ENCODE peak calls at places on chromosomes 2 and 18, in seven cellular contexts. O, N, K, R, A, H and S are unnamed samples.

GRCh38 chr2:121810959-121811853 is 55.8 kb downstream of the TSN start:
- DNase-seq in A (peak), H (peak), K (peak), R (no peak), N (peak), O (peak), S (no peak)

GRCh38 chr2:97713296-97714083 is at the start of gene ZAP70:
- DNase-seq in A (no peak), O (no peak), R (peak), H (no peak), N (no peak), K (peak), S (peak)

GRCh38 chr2:213248637-213249036 is 35.6 kb upstream of the SPAG16 start:
- DNase-seq in A (no peak), N (no peak), K (no peak), O (no peak), H (no peak), R (no peak), S (no peak)

GRCh38 chr2:179932786-179933185 is 71.4 kb upstream of the ZNF385B start:
- DNase-seq in R (no peak), A (no peak), O (peak), N (no peak), H (no peak), K (no peak), S (no peak)

GRCh38 chr2:25250331-25251031 is 82.1 kb upstream of the POMC start:
- DNase-seq in R (no peak), K (peak), H (no peak), O (no peak), N (no peak), A (no peak), S (no peak)

GRCh38 chr2:239399404-239399999 is 1.3 kb downstream of the HDAC4 start:
- DNase-seq in R (no peak), H (peak), N (peak), K (peak), A (peak), O (no peak), S (peak)

GRCh38 chr18:615773-616172 is 19.0 kb downstream of the CLUL1 start:
- DNase-seq in H (no peak), K (no peak), N (no peak), O (no peak), A (no peak), R (no peak), S (no peak)

GRCh38 chr18:8559612-8560011 is 49.6 kb upstream of the RAB12 start:
- DNase-seq in R (no peak), K (no peak), A (no peak), O (no peak), H (no peak), N (no peak), S (no peak)

GRCh38 chr2:143553261-143553660 is 424.0 kb downstream of the ARHGAP15 start:
- DNase-seq in K (no peak), R (peak), O (no peak), A (no peak), N (no peak), H (no peak), S (no peak)

GRCh38 chr2:45902379-45902778 is 250.9 kb downstream of the PRKCE start:
- DNase-seq in R (no peak), O (no peak), H (no peak), K (no peak), A (no peak), N (no peak), S (no peak)

GRCh38 chr2:110678457-110679336 is 834 bp upstream of the BUB1 start:
- DNase-seq in A (peak), K (no peak), N (no peak), O (no peak), H (peak), R (no peak), S (peak)

GRCh38 chr2:222774941-222775340 is 85.9 kb upstream of the ACSL3 start:
- DNase-seq in N (no peak), H (no peak), A (no peak), R (no peak), K (peak), O (no peak), S (no peak)

GRCh38 chr2:159094173-159094737 is 125.8 kb downstream of the TANC1 start:
- DNase-seq in H (no peak), R (no peak), O (peak), A (peak), N (no peak), K (no peak), S (peak)

GRCh38 chr2:223465793-223466192 is 136.4 kb downstream of the SCG2 start:
- DNase-seq in R (no peak), A (peak), O (no peak), H (no peak), K (no peak), N (no peak), S (peak)

GRCh38 chr18:36374262-36374661 is 76.7 kb downstream of the FHOD3 start:
- DNase-seq in K (no peak), H (no peak), R (no peak), N (no peak), A (no peak), O (no peak), S (no peak)

GRCh38 chr18:55243852-55244251 is 284.6 kb upstream of the CCDC68 start:
- DNase-seq in O (no peak), H (no peak), R (no peak), N (no peak), K (no peak), A (no peak), S (no peak)

GRCh38 chr2:162327134-162327769 is 8.8 kb upstream of the IFIH1 start:
- DNase-seq in A (no peak), O (no peak), K (no peak), H (peak), N (no peak), R (no peak), S (no peak)

GRCh38 chr2:19886261-19886660 is 15.5 kb downstream of the TTC32 start:
- DNase-seq in N (no peak), K (no peak), H (no peak), R (no peak), O (no peak), A (no peak), S (no peak)